ENCODE peak calls at places on chromosomes 6 and 20, in six cellular contexts. G is sigmoid colon; N is psoas muscle; W is endothelial cell of umbilical vein; Q is cardiac muscle cell; X is CD8-positive, alpha-beta T cell. L is an unnamed sample. For H3K4me1, the result is how much of the 10 kb centered on the place peaks cover.

GRCh38 chr6:75183099-75183541 is 22.7 kb downstream of the COL12A1 start:
- DNase-seq in Q (peak), G (no peak), W (no peak), N (no peak), X (no peak), L (no peak)

GRCh38 chr20:33423141-33423834 is 20.3 kb downstream of the SNTA1 start:
- DNase-seq in G (peak), N (peak), X (no peak), W (no peak), Q (peak), L (no peak)

GRCh38 chr6:3844097-3844463 is 5.1 kb upstream of the FAM50B start:
- DNase-seq in G (no peak), N (no peak), W (no peak), X (no peak), Q (peak), L (no peak)

GRCh38 chr20:59043698-59044097 is 1.1 kb upstream of the PRELID3B start:
- DNase-seq in Q (no peak), N (no peak), G (no peak), W (no peak), X (no peak), L (no peak)

GRCh38 chr6:47512872-47513271 is 35.3 kb downstream of the CD2AP start:
- DNase-seq in G (no peak), X (no peak), Q (no peak), N (no peak), W (no peak), L (no peak)

GRCh38 chr6:93523365-93523764 is 104.0 kb upstream of the EPHA7 start:
- DNase-seq in G (no peak), W (no peak), X (no peak), N (no peak), Q (no peak), L (no peak)

GRCh38 chr6:82842721-82843120 is 222.9 kb downstream of the UBE3D start:
- DNase-seq in W (no peak), Q (peak), X (no peak), G (no peak), N (no peak), L (no peak)

GRCh38 chr6:127952831-127953230 is 52.0 kb upstream of the THEMIS start:
- DNase-seq in X (no peak), W (no peak), N (no peak), Q (no peak), G (no peak), L (no peak)

GRCh38 chr20:49405062-49405683 is 77.3 kb downstream of the KCNB1 start:
- DNase-seq in N (no peak), G (no peak), Q (no peak), W (no peak), X (no peak), L (no peak)

GRCh38 chr6:142155895-142156757 is 9.1 kb downstream of the VTA1 start:
- DNase-seq in N (no peak), X (no peak), Q (peak), G (no peak), W (peak), L (no peak)

GRCh38 chr6:132513821-132514545 is 1.1 kb upstream of the STX7 start:
- DNase-seq in W (no peak), G (no peak), X (no peak), Q (no peak), N (no peak), L (no peak)

GRCh38 chr20:54772931-54773642 is 297.7 kb downstream of the DOK5 start:
- DNase-seq in N (no peak), G (no peak), X (no peak), Q (no peak), W (no peak), L (no peak)

GRCh38 chr6:158057213-158057987 is 75.7 kb downstream of the SYNJ2 start:
- DNase-seq in G (peak), N (no peak), W (peak), X (no peak), Q (peak), L (no peak)

GRCh38 chr20:53071833-53072232 is 99.7 kb downstream of the TSHZ2 start:
- DNase-seq in W (no peak), Q (no peak), X (no peak), N (no peak), G (no peak), L (no peak)

GRCh38 chr6:95865857-95866256 is 149.9 kb upstream of the FUT9 start:
- DNase-seq in W (no peak), N (no peak), Q (no peak), X (no peak), G (no peak), L (no peak)

DNA sequence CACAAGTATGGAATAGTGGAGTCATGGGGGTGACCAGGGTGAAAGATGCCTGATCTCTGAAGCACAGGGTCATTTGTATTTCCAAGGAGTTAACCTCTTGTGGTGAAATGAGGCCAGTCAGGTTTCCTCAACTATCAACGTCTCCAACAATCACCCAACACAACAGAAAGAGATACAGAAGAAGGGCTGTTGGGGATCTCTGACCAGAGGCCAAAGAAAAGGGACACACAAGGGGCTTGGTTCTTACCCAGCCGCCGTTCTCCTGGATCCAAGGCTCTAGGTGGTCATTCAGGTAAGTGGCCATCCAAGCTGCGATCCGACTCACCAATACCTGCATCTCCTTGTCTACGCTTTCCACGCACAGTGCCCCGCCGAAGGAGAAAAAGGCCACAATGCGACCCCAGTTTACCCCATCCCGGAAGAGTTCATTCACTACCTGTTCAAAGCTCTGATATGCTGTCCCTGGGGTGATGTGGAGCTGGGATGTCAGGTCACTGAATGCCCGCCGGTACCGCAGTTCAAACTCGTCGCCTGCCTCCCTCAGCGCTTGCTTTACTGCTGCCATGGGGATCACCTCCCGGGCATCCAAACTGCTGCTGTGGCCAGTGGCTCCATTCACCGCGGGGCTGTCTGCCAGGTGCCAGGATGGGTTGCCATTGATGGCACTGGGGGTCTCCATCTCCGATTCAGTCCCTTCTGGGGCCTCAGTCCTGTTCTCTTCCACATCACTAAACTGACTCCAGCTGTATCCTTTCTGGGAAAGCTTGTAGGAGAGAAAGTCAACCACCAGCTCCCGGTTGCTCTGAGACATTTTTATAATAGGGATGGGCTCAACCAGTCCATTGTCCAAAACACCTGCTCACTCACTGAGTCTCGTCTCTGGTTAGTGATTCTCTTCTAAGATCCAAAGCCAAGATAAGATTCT is 998 bp downstream of the BCL2L1 start:
- DNase-seq in Q (no peak), N (peak), G (no peak), W (peak), X (no peak), L (no peak)
- TF ChIP-seq CTCF in Q (no peak), N (no peak), G (no peak), W (no peak), X (no peak), L (no peak)

DNA sequence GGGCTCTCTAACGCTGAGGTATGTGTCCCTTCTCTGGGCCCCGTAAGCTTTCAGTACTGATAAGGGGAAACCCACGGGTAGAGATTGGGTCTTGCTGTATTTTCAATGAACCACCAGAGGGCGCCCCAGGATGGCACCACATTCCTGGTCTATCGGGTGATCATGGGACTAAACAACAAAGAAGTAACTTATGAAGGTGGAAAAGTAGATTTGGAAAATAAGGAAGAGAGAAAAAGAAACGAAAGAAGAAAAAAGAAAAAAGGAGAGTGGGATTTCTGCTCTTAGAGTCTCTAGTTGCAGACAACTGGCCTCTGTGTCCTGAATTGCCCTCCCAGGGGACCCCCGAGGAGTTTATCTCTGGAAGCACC is 93.8 kb downstream of the GMPR start:
- DNase-seq in W (peak), Q (peak), G (peak), X (peak), N (peak), L (peak)
- H3K4me3 ChIP-seq in W (no peak), Q (no peak), G (no peak), X (peak), N (no peak), L (no peak)

GRCh38 chr6:138054982-138055381 is 52.2 kb downstream of the PERP start:
- DNase-seq in W (no peak), N (no peak), G (no peak), X (no peak), Q (no peak), L (no peak)

DNA sequence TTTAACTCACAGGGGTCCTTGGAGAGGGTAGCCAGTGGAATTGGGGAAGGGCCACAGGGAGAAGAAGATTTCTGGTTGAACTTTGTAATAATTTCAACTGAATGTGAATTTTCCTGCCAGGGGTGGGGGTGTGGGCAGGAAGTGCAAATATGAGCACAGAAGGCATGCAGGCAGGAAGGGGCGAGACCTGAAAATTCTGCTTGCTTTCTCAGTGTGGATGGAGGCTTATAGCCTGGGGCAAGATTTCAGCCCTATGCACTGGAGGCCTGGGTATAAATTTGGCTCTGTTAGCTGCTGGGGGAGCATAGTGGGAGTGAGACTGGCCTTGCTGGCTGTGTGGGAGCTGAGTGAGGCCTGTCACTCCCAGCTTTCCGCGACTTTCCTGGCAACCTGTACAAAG is 54.4 kb downstream of the PERP start:
- DNase-seq in Q (no peak), N (no peak), W (no peak), X (no peak), G (no peak), L (no peak)
- H3K4me1 ChIP-seq in Q (under half), N (under half), W (under half), X (under half), G (under half), L (under half)

GRCh38 chr6:143901885-143902708 is 37.8 kb downstream of the ZC2HC1B start:
- DNase-seq in W (peak), X (no peak), G (peak), Q (peak), N (no peak), L (no peak)
- TF ChIP-seq CTCF in W (no peak), X (no peak), G (no peak), Q (no peak), N (no peak), L (no peak)

GRCh38 chr6:166656269-166657206 is 29.5 kb upstream of the RPS6KA2 start:
- DNase-seq in N (no peak), W (no peak), X (no peak), Q (peak), G (no peak), L (no peak)

GRCh38 chr6:166654573-166654972 is 27.5 kb upstream of the RPS6KA2 start:
- DNase-seq in G (no peak), N (no peak), X (no peak), Q (no peak), W (no peak), L (no peak)

GRCh38 chr6:166655251-166655650 is 28.2 kb upstream of the RPS6KA2 start:
- DNase-seq in X (no peak), N (no peak), W (no peak), Q (no peak), G (no peak), L (no peak)

GRCh38 chr6:166657531-166657930 is 30.5 kb upstream of the RPS6KA2 start:
- DNase-seq in G (no peak), X (no peak), W (no peak), N (no peak), Q (no peak), L (no peak)

DNA sequence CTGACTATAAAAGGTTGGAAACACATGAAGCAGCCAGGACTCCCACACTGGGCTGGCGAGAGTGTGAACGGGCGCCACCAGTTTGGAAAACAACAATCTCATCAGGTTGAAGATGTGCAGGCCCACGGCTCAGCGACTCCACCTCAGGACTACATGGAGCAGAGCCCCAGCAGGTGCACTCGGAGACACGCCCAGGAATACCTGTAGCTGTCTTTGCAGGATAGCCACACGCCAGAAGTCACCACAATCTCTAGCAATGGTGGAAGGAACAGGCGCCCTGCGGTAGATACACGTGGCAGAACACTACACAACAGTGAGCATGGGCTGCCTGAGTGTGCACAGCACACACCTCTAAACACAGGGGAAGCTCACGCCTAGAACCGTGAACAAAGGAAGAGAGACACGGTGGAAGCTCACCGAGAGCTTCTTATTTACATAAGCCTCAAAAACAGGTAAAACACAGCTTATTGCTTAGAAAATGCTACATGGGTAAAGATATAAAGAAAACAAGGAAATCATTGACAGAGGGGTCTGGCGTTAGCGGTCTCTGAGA is 28.7 kb upstream of the RPS6KA2 start:
- DNase-seq in W (no peak), X (no peak), G (no peak), N (no peak), Q (no peak), L (no peak)
- H3K4me3 ChIP-seq in W (no peak), X (no peak), G (no peak), N (no peak), Q (no peak), L (no peak)

GRCh38 chr6:7959453-7959852 is 48.9 kb upstream of the TXNDC5 start:
- DNase-seq in G (no peak), Q (no peak), N (no peak), X (no peak), W (peak), L (no peak)
- H3K4me1 ChIP-seq in G (under half), Q (under half), N (under half), X (under half), W (under half), L (under half)

DNA sequence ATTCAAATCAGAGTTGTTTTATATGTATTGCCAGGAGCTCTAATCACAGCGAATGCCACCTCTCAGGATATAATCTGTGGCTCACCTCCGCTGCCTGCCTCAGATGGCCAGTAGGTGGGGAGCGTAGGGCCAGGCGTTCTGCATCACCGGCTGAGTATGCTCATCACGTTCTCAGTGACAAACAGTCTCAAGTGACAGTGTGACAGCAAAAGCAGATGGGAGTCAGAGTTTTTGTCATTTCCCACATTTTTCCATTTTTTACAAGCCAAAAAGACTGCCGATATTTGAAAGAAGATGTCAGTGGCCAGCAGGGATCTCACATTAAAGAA is 208.7 kb downstream of the ALDH8A1 start:
- DNase-seq in X (no peak), N (no peak), G (no peak), W (no peak), Q (no peak), L (no peak)
- TF ChIP-seq CTCF in X (no peak), N (peak), G (no peak), W (no peak), Q (peak), L (no peak)

DNA sequence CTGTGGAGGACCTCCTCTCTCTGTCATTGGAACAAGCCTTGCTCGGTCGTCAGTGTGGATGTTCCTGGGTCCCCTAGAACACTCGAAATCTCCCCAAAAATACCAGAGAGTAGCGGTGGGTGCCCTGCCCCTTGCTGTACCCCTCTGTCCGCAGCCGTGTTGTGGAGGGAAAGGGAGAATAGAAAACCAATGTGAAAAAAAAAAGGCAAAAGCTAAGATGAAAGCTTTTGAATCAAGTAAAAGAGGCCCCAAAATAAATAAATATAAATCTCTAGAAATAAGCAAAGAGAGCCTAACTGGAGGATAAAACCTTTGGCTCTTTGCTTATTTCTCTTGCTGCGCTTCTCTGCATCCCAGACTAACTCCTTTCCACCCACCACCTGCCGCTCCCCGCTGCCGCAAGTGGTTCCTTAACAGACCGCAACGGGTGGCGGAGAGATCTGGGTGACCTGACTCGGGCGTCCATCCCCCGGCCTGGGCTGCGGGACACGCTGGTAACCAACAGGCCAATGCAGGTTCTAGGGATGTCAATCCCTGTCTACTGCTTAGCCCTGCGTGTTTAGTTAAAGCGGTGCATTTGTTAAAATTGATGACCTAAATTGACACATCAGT is 110.0 kb downstream of the GPX5 start:
- DNase-seq in W (no peak), N (no peak), Q (no peak), X (no peak), G (no peak), L (no peak)
- H3K4me3 ChIP-seq in W (no peak), N (peak), Q (peak), X (no peak), G (peak), L (no peak)

L was measured in lung.